ENCODE peak calls at places on chromosomes 1 and 21, in six cellular contexts. I, S, W, A, O and D are unnamed samples.

GRCh38 chr1:5001466-5001865 is 347.1 kb downstream of the AJAP1 start:
- DNase-seq in O (peak), W (no peak), I (no peak), A (no peak), S (no peak), D (no peak)

GRCh38 chr1:240149488-240150094 is 57.9 kb downstream of the FMN2 start:
- DNase-seq in O (peak), S (no peak), W (peak), A (no peak), I (no peak), D (peak)

GRCh38 chr1:68232354-68233148 is at the start of gene WLS:
- DNase-seq in A (no peak), S (no peak), I (no peak), W (no peak), O (peak), D (peak)

GRCh38 chr1:2557146-2558029 is 1.2 kb downstream of the TNFRSF14 start:
- DNase-seq in O (no peak), S (no peak), A (no peak), I (no peak), W (no peak), D (no peak)

GRCh38 chr1:115652236-115652788 is 10.5 kb downstream of the VANGL1 start:
- DNase-seq in O (no peak), W (no peak), S (no peak), A (no peak), I (no peak), D (no peak)

GRCh38 chr1:39080884-39081265 is 54.7 kb downstream of the NDUFS5 start:
- DNase-seq in W (no peak), A (no peak), I (no peak), S (no peak), O (peak), D (no peak)

GRCh38 chr1:67889940-67890567 is 56.8 kb upstream of the GNG12 start:
- DNase-seq in S (peak), O (no peak), I (no peak), W (peak), A (no peak), D (peak)

GRCh38 chr1:222642468-222642867 is 24.6 kb downstream of the MIA3 start:
- DNase-seq in O (no peak), I (no peak), S (no peak), W (no peak), A (no peak), D (no peak)

GRCh38 chr1:17060129-17060868 is 6.5 kb upstream of the SDHB start:
- DNase-seq in I (no peak), O (no peak), S (no peak), A (no peak), W (no peak), D (no peak)

GRCh38 chr1:65177457-65177856 is 29.5 kb downstream of the AK4 start:
- DNase-seq in W (no peak), O (no peak), A (no peak), I (peak), S (no peak), D (peak)

GRCh38 chr21:45261093-45261492 is 26.6 kb downstream of the POFUT2 start:
- DNase-seq in W (no peak), I (no peak), O (no peak), S (no peak), A (no peak), D (no peak)

GRCh38 chr1:27668808-27669723 is 2.9 kb downstream of the IFI6 start:
- DNase-seq in S (no peak), O (peak), A (peak), W (no peak), I (no peak), D (peak)

GRCh38 chr1:234727018-234727757 is 117.2 kb upstream of the IRF2BP2 start:
- DNase-seq in W (no peak), A (no peak), S (no peak), I (no peak), O (no peak), D (no peak)

GRCh38 chr1:172561252-172561651 is 28.3 kb downstream of the SUCO start:
- DNase-seq in S (no peak), W (no peak), I (no peak), A (no peak), O (no peak), D (no peak)

GRCh38 chr1:37724575-37724974 is 32.3 kb downstream of the CDCA8 start:
- DNase-seq in W (no peak), S (no peak), O (no peak), I (no peak), A (no peak), D (no peak)

GRCh38 chr1:150257624-150258274 is at the start of gene CA14:
- DNase-seq in A (no peak), S (no peak), I (no peak), W (no peak), O (no peak), D (no peak)

GRCh38 chr1:36177589-36178463 is 21.9 kb downstream of the MAP7D1 start:
- DNase-seq in W (no peak), O (no peak), A (no peak), S (no peak), I (no peak), D (no peak)

GRCh38 chr1:202088216-202088615 is 34.5 kb upstream of the GPR37L1 start:
- DNase-seq in W (no peak), S (no peak), A (no peak), O (no peak), I (no peak), D (no peak)

GRCh38 chr1:2085080-2085479 is 34.9 kb downstream of the PRKCZ start:
- DNase-seq in I (no peak), O (no peak), A (no peak), S (no peak), W (no peak), D (no peak)

GRCh38 chr1:36034692-36035091 is 49.2 kb upstream of the TEKT2 start:
- DNase-seq in S (peak), O (no peak), W (peak), I (peak), A (no peak), D (peak)

GRCh38 chr21:38448619-38449186 is 49.6 kb downstream of the ERG start:
- DNase-seq in O (no peak), S (no peak), A (no peak), W (no peak), I (no peak), D (no peak)

GRCh38 chr1:46184920-46185658 is 8.8 kb upstream of the P3R3URF start:
- DNase-seq in W (no peak), A (no peak), S (no peak), O (no peak), I (no peak), D (no peak)

GRCh38 chr1:218887141-218887925 is 286.3 kb upstream of the LYPLAL1 start:
- DNase-seq in O (no peak), W (no peak), A (no peak), I (no peak), S (no peak), D (no peak)

GRCh38 chr21:36699546-36700294 is 805 bp downstream of the SIM2 start:
- DNase-seq in I (no peak), O (peak), A (no peak), W (no peak), S (no peak), D (no peak)
- H3K4me3 ChIP-seq in I (peak), O (peak), A (no peak), W (peak), S (no peak), D (no peak)

DNA sequence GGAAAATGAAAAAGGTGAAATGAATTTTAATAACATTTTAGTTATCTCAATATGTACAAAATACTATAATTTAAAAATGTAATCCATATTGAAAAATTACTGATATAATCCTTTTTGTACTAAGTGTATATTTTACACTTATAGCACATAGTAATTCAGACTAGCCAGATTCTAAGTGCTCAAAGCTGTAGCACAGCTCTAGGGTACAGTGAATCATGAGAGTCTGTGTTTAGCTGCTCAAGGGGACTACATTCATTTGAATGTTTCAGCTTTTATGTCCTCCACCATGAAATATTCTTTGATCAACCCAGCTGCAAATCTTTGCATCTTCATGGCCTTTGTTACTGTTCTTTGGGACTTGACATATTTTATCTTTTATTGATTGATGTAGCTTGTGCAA is 15.7 kb downstream of the CD53 start:
- DNase-seq in O (no peak), I (no peak), W (no peak), S (no peak), A (no peak), D (no peak)
- H3K4me3 ChIP-seq in O (no peak), I (no peak), W (no peak), S (no peak), A (no peak), D (no peak)

GRCh38 chr1:195594322-195594721 is 1013.9 kb downstream of the KCNT2 start:
- DNase-seq in W (no peak), I (no peak), A (no peak), O (no peak), S (no peak), D (no peak)
- H3K4me3 ChIP-seq in W (no peak), I (no peak), A (no peak), O (no peak), S (no peak), D (no peak)

DNA sequence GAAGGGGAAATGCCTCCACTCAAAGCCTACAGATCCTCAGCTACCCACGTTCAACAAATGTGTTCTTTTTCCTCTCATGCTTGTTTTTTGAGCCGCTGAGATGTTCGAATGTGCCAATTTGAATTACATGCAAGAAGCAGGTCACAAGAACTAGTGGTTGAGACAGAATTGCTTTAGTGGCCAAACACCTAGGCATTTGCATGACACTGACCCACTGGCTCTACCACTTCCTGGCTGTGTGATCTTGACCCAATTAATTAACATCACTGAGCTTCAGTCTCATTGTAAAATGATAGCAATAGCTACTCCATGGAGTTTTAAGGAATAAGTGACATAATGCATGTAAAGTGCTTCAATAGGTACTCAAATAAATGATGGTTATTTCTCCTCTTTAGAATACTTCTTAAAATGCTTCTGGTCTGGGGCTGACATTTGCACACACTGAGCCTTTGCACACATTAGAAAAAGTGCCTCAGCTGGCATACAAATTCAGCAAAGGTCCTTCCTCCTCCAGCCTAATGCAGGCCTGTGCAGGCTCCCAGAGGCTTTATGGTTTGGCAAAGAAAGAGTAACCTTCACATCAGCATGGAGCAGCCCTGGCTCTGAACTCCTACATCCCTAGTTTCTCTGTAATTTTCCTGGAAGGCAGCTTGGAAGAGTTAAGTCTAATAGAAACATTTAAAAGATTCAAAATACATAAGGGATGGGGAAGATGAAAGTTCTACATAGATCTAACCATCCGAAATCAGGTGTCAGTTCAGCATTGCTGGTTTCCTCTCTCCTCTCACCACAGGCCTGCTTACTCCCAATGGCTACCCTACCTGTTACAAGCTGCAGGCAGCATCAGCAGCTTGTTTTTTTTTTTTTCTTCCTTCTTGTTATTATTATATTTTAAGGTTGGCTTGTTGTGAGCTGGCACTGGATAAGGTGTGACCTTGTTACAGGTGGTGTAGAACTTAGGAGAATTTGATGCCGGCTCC is 107.4 kb downstream of the TBX19 start:
- DNase-seq in W (no peak), A (no peak), S (no peak), O (no peak), I (no peak), D (no peak)
- H3K4me3 ChIP-seq in W (no peak), A (no peak), S (no peak), O (no peak), I (no peak), D (no peak)

GRCh38 chr1:10693497-10694273 is 102.8 kb downstream of the CASZ1 start:
- DNase-seq in W (no peak), I (no peak), S (no peak), A (peak), O (peak), D (peak)
- H3K4me3 ChIP-seq in W (peak), I (peak), S (peak), A (peak), O (peak), D (peak)

GRCh38 chr1:156078728-156079127 is 3.5 kb downstream of the MEX3A start:
- DNase-seq in S (no peak), O (no peak), W (no peak), I (no peak), A (no peak), D (no peak)
- H3K4me3 ChIP-seq in S (no peak), O (no peak), W (no peak), I (no peak), A (no peak), D (no peak)

GRCh38 chr1:41515778-41516167 is 31.3 kb upstream of the EDN2 start:
- DNase-seq in I (no peak), W (no peak), O (no peak), A (no peak), S (no peak), D (no peak)
- H3K4me3 ChIP-seq in I (no peak), W (no peak), O (no peak), A (no peak), S (no peak), D (no peak)